ENCODE peak calls at places on chromosome 1, in seven cellular contexts. A, W, N, K, F, O and I are unnamed samples. For H3K36me3, the result is how much of the 10 kb centered on the place peaks cover.

GRCh38 chr1:224157316-224157715 is 25.7 kb upstream of the DEGS1 start:
- DNase-seq in A (no peak), W (no peak), N (no peak), K (no peak), F (no peak), O (no peak), I (no peak)

GRCh38 chr1:224223819-224224714 is 41.0 kb downstream of the DEGS1 start:
- DNase-seq in A (no peak), W (no peak), N (no peak), K (no peak), F (no peak), O (no peak), I (no peak)

GRCh38 chr1:230976360-230976759 is 2.3 kb downstream of the TTC13 start:
- DNase-seq in A (no peak), W (no peak), N (no peak), K (no peak), F (no peak), O (no peak), I (no peak)

GRCh38 chr1:175016073-175016722 is 7.0 kb downstream of the MRPS14 start:
- DNase-seq in A (no peak), W (no peak), N (no peak), K (no peak), F (no peak), O (no peak), I (peak)

GRCh38 chr1:151837841-151838490 is 1.7 kb downstream of the C2CD4D start:
- DNase-seq in A (peak), W (peak), N (peak), K (no peak), F (no peak), O (no peak), I (no peak)

GRCh38 chr1:225335098-225335795 is 92.6 kb downstream of the LBR start:
- DNase-seq in A (no peak), W (no peak), N (no peak), K (no peak), F (no peak), O (no peak), I (no peak)

GRCh38 chr1:19375621-19376020 is 63.5 kb downstream of the SLC66A1 start:
- DNase-seq in A (no peak), W (no peak), N (no peak), K (no peak), F (no peak), O (no peak), I (no peak)

GRCh38 chr1:175683491-175684175 is 59.8 kb downstream of the TNR start:
- DNase-seq in A (no peak), W (no peak), N (no peak), K (no peak), F (no peak), O (no peak), I (no peak)

GRCh38 chr1:218575079-218575478 is 229.9 kb downstream of the TGFB2 start:
- DNase-seq in A (no peak), W (no peak), N (no peak), K (no peak), F (no peak), O (no peak), I (no peak)

GRCh38 chr1:115867216-115867615 is 26.3 kb upstream of the NHLH2 start:
- DNase-seq in A (no peak), W (no peak), N (no peak), K (no peak), F (no peak), O (no peak), I (no peak)

GRCh38 chr1:243931957-243932356 is 81.9 kb upstream of the AKT3 start:
- DNase-seq in A (no peak), W (no peak), N (no peak), K (no peak), F (no peak), O (no peak), I (no peak)

GRCh38 chr1:15090373-15090772 is 63.2 kb upstream of the TMEM51 start:
- DNase-seq in A (no peak), W (no peak), N (peak), K (no peak), F (no peak), O (peak), I (no peak)

GRCh38 chr1:27538793-27539192 is 48.8 kb upstream of the WASF2 start:
- DNase-seq in A (no peak), W (no peak), N (no peak), K (no peak), F (no peak), O (no peak), I (no peak)

GRCh38 chr1:61175976-61176375 is 93.6 kb downstream of the NFIA start:
- DNase-seq in A (no peak), W (no peak), N (no peak), K (no peak), F (no peak), O (no peak), I (no peak)

GRCh38 chr1:232476538-232476950 is 153.4 kb downstream of the SIPA1L2 start:
- DNase-seq in A (no peak), W (no peak), N (no peak), K (no peak), F (no peak), O (peak), I (no peak)

GRCh38 chr1:25563330-25564215 is 20.2 kb downstream of the LDLRAP1 start:
- DNase-seq in A (no peak), W (peak), N (peak), K (no peak), F (no peak), O (no peak), I (no peak)

GRCh38 chr1:92125204-92125603 is 45.1 kb downstream of the BTBD8 start:
- DNase-seq in A (no peak), W (no peak), N (no peak), K (no peak), F (no peak), O (no peak), I (no peak)

GRCh38 chr1:112114540-112114939 is 125.1 kb upstream of the KCND3 start:
- DNase-seq in A (no peak), W (no peak), N (no peak), K (no peak), F (no peak), O (no peak), I (no peak)

GRCh38 chr1:29238601-29238964 is 2.3 kb downstream of the PTPRU start:
- DNase-seq in A (no peak), W (no peak), N (no peak), K (no peak), F (no peak), O (no peak), I (no peak)

GRCh38 chr1:94237291-94238226 is at the start of gene ARHGAP29:
- DNase-seq in A (peak), W (peak), N (peak), K (no peak), F (peak), O (peak), I (peak)

GRCh38 chr1:204199579-204199978 is 3.3 kb upstream of the KISS1 start:
- DNase-seq in A (peak), W (no peak), N (no peak), K (no peak), F (no peak), O (no peak), I (no peak)

GRCh38 chr1:8194481-8195227 is 123.3 kb upstream of the SLC45A1 start:
- DNase-seq in A (no peak), W (no peak), N (peak), K (no peak), F (no peak), O (peak), I (no peak)

GRCh38 chr1:179234863-179235262 is 5.4 kb upstream of the ABL2 start:
- DNase-seq in A (no peak), W (no peak), N (no peak), K (no peak), F (no peak), O (no peak), I (no peak)

GRCh38 chr1:198622532-198623218 is 16.2 kb upstream of the PTPRC start:
- DNase-seq in A (no peak), W (no peak), N (no peak), K (no peak), F (no peak), O (no peak), I (no peak)

GRCh38 chr1:15952317-15953258 is 23.3 kb downstream of the ZBTB17 start:
- DNase-seq in A (no peak), W (no peak), N (peak), K (no peak), F (no peak), O (no peak), I (peak)

GRCh38 chr1:203287109-203287893 is 18.0 kb upstream of the BTG2 start:
- DNase-seq in A (peak), W (peak), N (peak), K (no peak), F (peak), O (no peak), I (peak)

GRCh38 chr1:206972725-206973124 is 2.5 kb upstream of the FCAMR start:
- DNase-seq in A (no peak), W (no peak), N (no peak), K (no peak), F (no peak), O (no peak), I (no peak)

GRCh38 chr1:205593532-205593931 is 38.3 kb downstream of the ELK4 start:
- DNase-seq in A (no peak), W (no peak), N (no peak), K (no peak), F (peak), O (no peak), I (no peak)

GRCh38 chr1:111704776-111705175 is 34.4 kb downstream of the INKA2 start:
- DNase-seq in A (no peak), W (no peak), N (no peak), K (no peak), F (no peak), O (no peak), I (no peak)

GRCh38 chr1:172556461-172556860 is 23.5 kb downstream of the SUCO start:
- DNase-seq in A (no peak), W (no peak), N (no peak), K (no peak), F (no peak), O (no peak), I (no peak)

GRCh38 chr1:227891223-227891954 is 56.3 kb downstream of the WNT9A start:
- DNase-seq in A (no peak), W (peak), N (peak), K (no peak), F (peak), O (peak), I (no peak)

GRCh38 chr1:91699339-91699970 is 186.5 kb downstream of the TGFBR3 start:
- DNase-seq in A (no peak), W (no peak), N (no peak), K (no peak), F (no peak), O (no peak), I (peak)

GRCh38 chr1:229342902-229343587 is at the start of gene CCSAP:
- DNase-seq in A (peak), W (peak), N (peak), K (no peak), F (peak), O (peak), I (peak)

GRCh38 chr1:98294127-98294526 is 367.4 kb upstream of the SNX7 start:
- DNase-seq in A (no peak), W (no peak), N (no peak), K (no peak), F (no peak), O (no peak), I (no peak)

GRCh38 chr1:14415396-14415795 is 183.1 kb upstream of the KAZN start:
- DNase-seq in A (no peak), W (no peak), N (no peak), K (no peak), F (no peak), O (no peak), I (no peak)

GRCh38 chr1:172275478-172275877 is 145.0 kb upstream of the C1orf105 start:
- DNase-seq in A (no peak), W (no peak), N (no peak), K (no peak), F (no peak), O (no peak), I (no peak)

GRCh38 chr1:97138515-97139032 is 417.0 kb downstream of the PTBP2 start:
- DNase-seq in A (no peak), W (no peak), N (no peak), K (no peak), F (no peak), O (no peak), I (no peak)

GRCh38 chr1:162360237-162360873 is 16.3 kb downstream of the SPATA46 start:
- DNase-seq in A (no peak), W (no peak), N (no peak), K (no peak), F (no peak), O (no peak), I (no peak)

GRCh38 chr1:170676628-170677027 is 12.7 kb downstream of the PRRX1 start:
- DNase-seq in A (no peak), W (no peak), N (no peak), K (no peak), F (no peak), O (no peak), I (no peak)

GRCh38 chr1:114107474-114108175 is 46.0 kb downstream of the SYT6 start:
- DNase-seq in A (no peak), W (no peak), N (no peak), K (no peak), F (no peak), O (no peak), I (no peak)

DNA sequence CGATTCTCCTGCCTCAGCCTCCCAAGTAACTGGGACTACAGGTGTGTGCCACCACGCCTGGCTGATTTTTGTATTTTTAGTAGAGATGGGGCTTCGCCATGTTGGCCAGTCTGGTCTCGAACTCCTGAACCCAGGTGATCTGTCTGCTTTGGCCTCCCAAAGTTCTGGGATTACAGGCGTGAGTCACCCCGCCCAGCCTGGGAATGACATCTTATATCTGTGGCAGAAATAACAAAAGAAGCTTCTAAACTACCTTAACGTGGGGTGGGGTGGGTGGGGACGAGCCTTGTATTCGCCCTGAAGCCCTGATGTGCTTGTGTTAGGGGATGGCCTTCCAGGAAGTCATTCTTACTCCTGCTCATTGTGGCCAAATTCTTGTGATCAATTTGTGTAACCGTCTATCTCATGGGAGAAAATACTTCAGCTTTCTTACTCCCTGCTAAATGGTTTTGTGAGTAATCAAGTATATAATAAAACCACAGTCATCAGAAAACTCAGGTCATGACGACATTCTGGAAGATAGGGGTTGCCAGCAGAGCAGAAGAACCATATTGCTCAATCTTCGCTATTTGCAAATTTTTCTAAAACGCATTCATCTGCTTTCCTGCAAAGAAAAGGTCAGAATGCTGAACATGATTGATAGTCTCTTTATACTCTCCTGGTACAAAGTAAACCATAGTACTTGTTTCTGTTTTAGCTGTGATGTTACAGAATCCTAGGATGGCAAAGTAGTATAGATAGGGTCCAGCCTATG is 63.2 kb downstream of the DIRAS3 start:
- DNase-seq in A (no peak), W (no peak), N (no peak), K (no peak), F (no peak), O (no peak), I (peak)
- H3K27ac ChIP-seq in A (no peak), W (no peak), N (no peak), K (no peak), F (no peak), O (no peak), I (no peak)

GRCh38 chr1:51792864-51793263 is 85.7 kb downstream of the NRDC start:
- DNase-seq in A (no peak), W (no peak), N (no peak), K (no peak), F (no peak), O (no peak), I (no peak)

GRCh38 chr1:51790385-51790784 is 88.1 kb downstream of the NRDC start:
- DNase-seq in A (no peak), W (no peak), N (no peak), K (no peak), F (no peak), O (no peak), I (no peak)

GRCh38 chr1:51794868-51795267 is 83.7 kb downstream of the NRDC start:
- DNase-seq in A (no peak), W (no peak), N (no peak), K (no peak), F (no peak), O (no peak), I (no peak)

GRCh38 chr1:51791888-51792287 is 86.6 kb downstream of the NRDC start:
- DNase-seq in A (no peak), W (no peak), N (no peak), K (no peak), F (no peak), O (no peak), I (no peak)

DNA sequence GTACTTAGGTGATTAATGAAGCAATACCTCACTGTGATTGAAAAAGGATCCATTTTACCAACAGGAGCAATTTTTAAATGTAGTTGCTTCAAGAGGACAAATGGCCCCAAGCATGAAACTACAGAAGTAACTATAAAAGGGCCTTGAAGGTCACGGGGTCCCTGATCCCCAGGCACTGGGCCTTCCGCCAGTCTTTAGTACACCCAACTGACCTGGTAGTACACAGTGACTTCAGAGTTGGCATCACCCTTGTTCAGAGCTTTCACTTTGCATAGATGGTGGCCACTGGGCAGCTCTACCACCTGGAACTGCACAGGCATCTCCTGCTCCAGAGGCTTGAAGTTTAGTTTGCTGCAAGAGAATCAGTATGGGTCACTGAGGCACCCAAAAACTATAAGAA is 84.3 kb downstream of the NRDC start:
- DNase-seq in A (no peak), W (no peak), N (no peak), K (no peak), F (no peak), O (no peak), I (no peak)
- H3K36me3 ChIP-seq in A (under half), W (half or more), N (under half), K (under half), F (half or more), O (under half), I (half or more)

DNA sequence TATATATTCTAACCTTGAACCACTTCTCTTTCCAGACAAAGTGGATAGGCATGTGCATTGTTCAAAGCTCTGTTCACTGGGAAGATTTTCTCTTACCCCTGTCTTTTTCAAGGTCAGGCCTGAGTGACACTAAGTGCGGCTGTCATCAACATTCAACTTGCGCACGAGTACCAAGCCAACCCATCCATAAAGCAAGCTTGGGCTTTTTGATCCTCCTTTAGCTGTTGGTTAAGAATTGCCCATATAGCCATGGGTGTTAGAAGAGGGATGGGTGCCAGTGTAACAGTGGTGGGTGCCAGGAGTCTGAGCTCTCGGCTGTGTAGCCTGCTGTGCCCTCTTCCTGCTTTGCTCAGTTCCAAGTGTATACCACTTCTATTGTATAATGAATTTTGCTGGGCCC is 136.1 kb downstream of the GLUL start:
- DNase-seq in A (no peak), W (no peak), N (no peak), K (no peak), F (no peak), O (no peak), I (no peak)
- H3K27ac ChIP-seq in A (no peak), W (no peak), N (no peak), K (no peak), F (no peak), O (no peak), I (no peak)

GRCh38 chr1:40057310-40058030 is 16.9 kb downstream of the CAP1 start:
- DNase-seq in A (no peak), W (no peak), N (no peak), K (no peak), F (no peak), O (no peak), I (no peak)

GRCh38 chr1:40059292-40059959 is 18.9 kb downstream of the CAP1 start:
- DNase-seq in A (no peak), W (no peak), N (no peak), K (peak), F (no peak), O (no peak), I (no peak)

GRCh38 chr1:40058453-40059291 is 18.1 kb downstream of the CAP1 start:
- DNase-seq in A (no peak), W (no peak), N (no peak), K (no peak), F (no peak), O (no peak), I (peak)

GRCh38 chr1:40058097-40058452 is 17.5 kb downstream of the CAP1 start:
- DNase-seq in A (no peak), W (no peak), N (no peak), K (no peak), F (no peak), O (no peak), I (no peak)

GRCh38 chr1:40056519-40057309 is 16.2 kb downstream of the CAP1 start:
- DNase-seq in A (no peak), W (no peak), N (no peak), K (no peak), F (no peak), O (no peak), I (no peak)
- H3K36me3 ChIP-seq in A (under half), W (under half), N (under half), K (under half), F (under half), O (under half), I (under half)

DNA sequence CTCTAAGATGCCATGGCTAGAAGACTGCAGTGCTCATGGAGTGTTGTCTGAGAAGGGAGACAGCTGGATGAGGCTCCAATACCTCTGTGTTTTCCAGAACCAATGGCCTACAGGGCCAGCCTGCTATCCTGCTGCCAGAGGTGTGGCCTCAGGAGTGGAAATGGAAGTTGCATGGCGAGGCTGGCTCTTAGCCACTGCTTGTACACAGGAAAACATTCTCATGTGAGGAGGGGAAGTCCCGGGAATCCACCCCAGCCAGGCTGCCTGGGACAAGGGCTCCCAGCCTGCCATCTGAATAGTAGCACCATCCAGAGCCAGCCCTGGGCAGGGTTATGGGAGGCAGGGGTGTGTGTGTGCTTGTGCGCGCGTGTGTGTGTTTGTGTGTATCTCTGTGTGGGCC is 56.5 kb downstream of the SDC3 start:
- DNase-seq in A (peak), W (no peak), N (peak), K (no peak), F (no peak), O (peak), I (peak)
- H3K27ac ChIP-seq in A (no peak), W (no peak), N (no peak), K (no peak), F (no peak), O (no peak), I (no peak)

DNA sequence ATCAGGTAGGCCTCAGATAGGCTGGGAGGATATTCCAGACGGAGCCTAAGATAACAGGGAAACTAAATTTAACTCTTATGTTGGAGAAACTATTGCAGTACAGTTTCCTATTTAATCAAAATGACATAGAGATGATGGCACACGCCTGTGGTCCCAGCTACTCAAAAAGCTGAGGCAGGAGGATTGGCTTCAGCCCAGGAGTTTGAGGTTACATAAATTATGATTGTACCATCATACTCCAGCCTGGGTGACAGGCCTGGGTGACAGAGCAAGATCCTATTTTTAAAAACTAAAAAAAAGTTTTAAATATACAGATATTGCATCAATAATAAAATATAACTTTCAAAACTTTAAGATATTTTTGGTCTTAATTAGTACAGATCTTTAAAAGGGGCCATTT is 25.2 kb upstream of the TAL1 start:
- DNase-seq in A (no peak), W (no peak), N (no peak), K (no peak), F (no peak), O (no peak), I (no peak)
- H3K36me3 ChIP-seq in A (under half), W (under half), N (under half), K (under half), F (under half), O (under half), I (under half)